ENCODE peak calls at places on chromosomes 3 and 15, in seven cellular contexts. S is endothelial cell; F is thoracic aorta; I is thyroid gland; X is CD8-positive, alpha-beta T cell; U is B cell; A is choroid plexus epithelial cell. E is an unnamed sample.

GRCh38 chr3:30400924-30401323 is 205.5 kb upstream of the TGFBR2 start:
- DNase-seq in F (no peak), A (peak; percentile 39), U (no peak), S (no peak), X (no peak), I (no peak), E (no peak)

GRCh38 chr3:36763111-36763849 is 1.1 kb downstream of the DCLK3 start:
- DNase-seq in I (no peak), S (no peak), A (no peak), U (no peak), X (no peak), F (no peak), E (no peak)

GRCh38 chr3:157066335-157067071 is 93.4 kb downstream of the CCNL1 start:
- DNase-seq in S (no peak), A (no peak), F (no peak), I (no peak), X (no peak), U (no peak), E (peak; percentile 81)

GRCh38 chr3:173653781-173654180 is 256.2 kb downstream of the NLGN1 start:
- DNase-seq in X (no peak), F (no peak), S (no peak), U (no peak), I (no peak), A (no peak), E (no peak)

GRCh38 chr15:66894986-66895780 is 170.2 kb upstream of the SMAD3 start:
- DNase-seq in A (no peak), I (no peak), S (no peak), U (no peak), X (no peak), F (no peak), E (no peak)

GRCh38 chr3:133956982-133957381 is 61.3 kb upstream of the RAB6B start:
- DNase-seq in A (no peak), S (no peak), U (no peak), I (no peak), X (no peak), F (no peak), E (no peak)

GRCh38 chr15:63322541-63322940 is 45.1 kb downstream of the APH1B start:
- DNase-seq in S (peak; percentile 20), I (peak; percentile 47), A (peak; percentile 62), U (no peak), F (no peak), X (no peak), E (no peak)

GRCh38 chr3:134483195-134483890 is 2.4 kb downstream of the ANAPC13 start:
- DNase-seq in S (no peak), A (peak; percentile 72), X (no peak), I (no peak), F (no peak), U (no peak), E (peak; percentile 46)

GRCh38 chr3:149299938-149300791 is 33.3 kb downstream of the TM4SF18 start:
- DNase-seq in S (no peak), F (no peak), A (peak; percentile 95), I (peak; percentile 60), U (no peak), X (no peak), E (peak; percentile 69)

GRCh38 chr3:11539677-11540076 is 104.0 kb downstream of the VGLL4 start:
- DNase-seq in U (no peak), S (no peak), X (no peak), F (no peak), I (no peak), A (no peak), E (no peak)

GRCh38 chr3:177478170-177478859 is 281.0 kb upstream of the TBL1XR1 start:
- DNase-seq in A (peak; percentile 100), F (peak; percentile 21), I (peak; percentile 19), S (no peak), U (no peak), X (no peak), E (peak; percentile 98)

GRCh38 chr15:78752492-78753358 is 58.5 kb downstream of the ADAMTS7 start:
- DNase-seq in X (no peak), U (no peak), F (no peak), S (no peak), I (no peak), A (no peak), E (no peak)

GRCh38 chr15:64460737-64461576 is 579 bp downstream of the ZNF609 start:
- DNase-seq in F (no peak), U (peak; percentile 61), X (no peak), A (peak; percentile 86), S (peak; percentile 17), I (peak; percentile 31), E (peak; percentile 52)

GRCh38 chr15:65868546-65869126 is 655 bp upstream of the RAB11A start:
- DNase-seq in I (no peak), X (no peak), S (no peak), U (no peak), A (no peak), F (no peak), E (no peak)

GRCh38 chr3:130992344-130992743 is 34.3 kb downstream of the ASTE1 start:
- DNase-seq in X (no peak), S (no peak), U (no peak), I (no peak), F (no peak), A (no peak), E (no peak)

DNA sequence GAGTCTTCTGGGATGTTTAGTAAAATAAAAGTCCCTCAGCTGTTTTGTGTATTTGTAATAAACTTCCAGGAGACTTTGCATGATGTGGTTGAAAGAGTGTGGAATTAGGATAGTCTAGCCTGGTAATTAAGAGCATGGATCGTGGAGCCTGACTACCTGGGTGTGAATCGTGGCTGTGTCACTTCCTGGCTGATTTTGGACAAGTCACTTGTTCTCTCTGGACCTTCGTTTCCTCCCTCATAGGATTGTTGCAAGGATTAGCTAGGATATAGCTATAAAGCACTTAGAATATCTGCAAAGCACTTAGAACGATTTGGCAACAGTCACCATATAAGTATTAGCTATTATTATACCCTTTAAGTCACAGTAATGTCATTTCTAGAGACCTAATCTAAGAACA is 40.2 kb downstream of the SLMAP start:
- DNase-seq in A (no peak), I (no peak), S (no peak), F (no peak), U (no peak), X (no peak), E (no peak)
- TF ChIP-seq CTCF in A (no peak), I (no peak), S (no peak), F (no peak), U (no peak), X (no peak), E (no peak)

GRCh38 chr3:58331593-58332152 is 1.0 kb upstream of the PXK start:
- DNase-seq in U (no peak), F (no peak), S (no peak), I (peak; percentile 83), X (no peak), A (no peak), E (no peak)

GRCh38 chr3:58333206-58334012 is 717 bp downstream of the PXK start:
- DNase-seq in I (peak; percentile 73), A (peak; percentile 51), F (no peak), S (peak; percentile 22), U (peak; percentile 63), X (no peak), E (no peak)

GRCh38 chr3:58334013-58334321 is 1.3 kb downstream of the PXK start:
- DNase-seq in S (no peak), X (no peak), F (no peak), A (no peak), U (no peak), I (no peak), E (no peak)

GRCh38 chr3:58329922-58330413 is 2.7 kb upstream of the PXK start:
- DNase-seq in U (no peak), X (no peak), F (no peak), S (no peak), A (no peak), I (no peak), E (no peak)

DNA sequence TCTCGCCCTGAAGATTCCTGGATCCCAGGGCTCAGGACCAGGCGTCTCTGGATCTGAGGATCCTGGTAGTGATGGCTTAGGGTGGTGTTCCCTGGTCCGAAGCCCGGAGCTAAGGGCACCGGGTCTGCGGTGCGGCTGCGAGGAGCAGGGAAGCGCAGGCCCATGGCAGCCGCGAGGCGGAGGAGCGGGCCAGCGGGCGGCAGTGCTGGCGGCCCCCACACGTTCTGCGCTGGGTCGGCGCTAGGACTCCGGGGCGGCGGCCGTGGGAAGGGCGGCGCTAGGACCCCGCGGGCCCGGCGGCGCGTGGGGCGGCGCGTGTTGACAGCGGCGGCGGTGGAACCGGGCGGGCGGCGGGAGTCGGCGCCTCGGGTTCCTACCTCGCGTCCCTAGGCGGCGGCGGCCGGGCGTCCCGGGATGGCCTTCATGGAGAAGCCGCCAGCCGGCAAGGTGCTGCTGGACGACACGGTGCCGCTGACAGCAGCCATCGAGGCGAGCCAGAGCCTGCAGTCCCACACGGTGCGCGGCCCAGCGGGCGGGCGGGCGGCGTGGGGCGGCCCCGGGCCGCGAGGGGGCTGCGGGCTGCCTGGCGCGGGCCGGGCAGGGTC is at the start of gene PXK:
- DNase-seq in U (peak; percentile 91), X (peak; percentile 62), A (peak; percentile 80), I (peak; percentile 85), F (no peak), S (peak; percentile 77), E (no peak)
- TF ChIP-seq CTCF in U (no peak), X (no peak), A (no peak), I (peak; percentile 39), F (no peak), S (no peak), E (peak; percentile 18)

GRCh38 chr3:141844108-141844507 is 32.3 kb upstream of the ATP1B3 start:
- DNase-seq in U (no peak), A (no peak), S (no peak), F (no peak), X (no peak), I (no peak), E (no peak)

GRCh38 chr3:141844812-141845211 is 31.6 kb upstream of the ATP1B3 start:
- DNase-seq in S (no peak), U (no peak), A (no peak), X (no peak), F (no peak), I (no peak), E (no peak)

GRCh38 chr3:141849056-141849814 is 27.2 kb upstream of the ATP1B3 start:
- DNase-seq in X (no peak), I (no peak), A (no peak), U (no peak), F (no peak), S (no peak), E (no peak)

GRCh38 chr3:141846050-141846433 is 30.4 kb upstream of the ATP1B3 start:
- DNase-seq in U (no peak), X (no peak), F (no peak), I (no peak), S (no peak), A (no peak), E (no peak)

DNA sequence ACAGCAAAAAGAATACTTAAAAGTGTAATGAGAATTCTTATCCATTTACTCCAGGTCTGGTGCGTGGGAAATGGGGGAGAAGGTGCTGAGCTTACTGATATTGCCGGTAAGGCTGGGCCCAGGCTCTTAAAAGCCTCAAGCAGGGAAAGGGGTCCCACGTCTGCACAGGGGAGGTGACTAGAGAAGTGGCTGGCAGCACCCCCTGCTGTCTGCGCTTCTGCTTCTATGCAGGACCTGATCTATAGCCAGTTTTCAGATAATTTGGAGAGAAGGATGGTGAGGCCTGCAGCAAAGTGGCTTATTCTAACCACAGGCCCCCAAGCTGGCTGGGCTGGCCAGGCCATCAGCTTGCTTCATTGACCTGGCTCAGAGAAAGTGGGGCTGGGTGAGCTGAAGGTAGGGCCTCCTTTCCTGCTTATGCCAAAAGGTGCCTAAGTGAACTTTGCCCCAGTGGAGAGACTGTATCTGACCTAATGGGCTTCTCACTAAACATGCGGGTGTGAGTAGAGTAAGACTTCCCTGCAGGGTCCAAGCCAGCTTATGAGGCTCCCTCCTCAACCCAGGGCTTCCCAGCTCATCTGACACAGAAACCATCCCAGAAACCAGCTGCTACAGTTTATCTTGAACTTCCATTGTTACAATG is 30.9 kb upstream of the ATP1B3 start:
- DNase-seq in X (no peak), U (peak; percentile 4), I (peak; percentile 7), S (peak; percentile 25), F (no peak), A (peak; percentile 9), E (no peak)
- TF ChIP-seq CTCF in X (no peak), U (no peak), I (no peak), S (no peak), F (no peak), A (peak; percentile 21), E (no peak)

GRCh38 chr3:99199021-99199420 is 297.5 kb upstream of the DCBLD2 start:
- DNase-seq in X (no peak), F (no peak), A (no peak), I (no peak), S (no peak), U (no peak), E (no peak)
- TF ChIP-seq CTCF in X (no peak), F (no peak), A (no peak), I (no peak), S (no peak), U (no peak), E (no peak)